ENCODE peak calls at places on chromosomes 1 and 21, in seven cellular contexts. Q is mucosa of descending colon, T is esophagus squamous epithelium, G is uterus, P is suprapubic skin, N is left ventricle myocardium inferior, Y is tibial nerve. M is an unnamed sample.

GRCh38 chr21:46118871-46119564 is 21.1 kb downstream of the COL6A2 start:
- DNase-seq in Q (peak; percentile 12), T (no peak), G (peak; percentile 20), P (peak; percentile 57), N (peak; percentile 12), Y (peak; percentile 9), M (no peak)

GRCh38 chr1:43902058-43902831 is 31.4 kb upstream of the ARTN start:
- DNase-seq in Q (no peak), T (no peak), G (no peak), P (no peak), N (no peak), Y (no peak), M (no peak)

GRCh38 chr1:43359696-43360095 is 915 bp downstream of the CDC20 start:
- DNase-seq in Q (no peak), T (no peak), G (no peak), P (no peak), N (no peak), Y (no peak), M (no peak)

GRCh38 chr1:71339238-71339637 is 258.4 kb upstream of the ZRANB2 start:
- DNase-seq in Q (no peak), T (no peak), G (no peak), P (no peak), N (no peak), Y (no peak), M (no peak)

GRCh38 chr1:20069932-20070331 is at the start of gene PLA2G5:
- DNase-seq in Q (peak; percentile 38), T (no peak), G (peak; percentile 64), P (peak; percentile 74), N (peak; percentile 87), Y (no peak), M (no peak)

GRCh38 chr1:1231400-1232223 is at the start of gene SDF4:
- DNase-seq in Q (peak; percentile 98), T (peak; percentile 69), G (peak; percentile 97), P (peak; percentile 97), N (peak; percentile 97), Y (peak; percentile 93), M (peak; percentile 86)

GRCh38 chr1:21099034-21099868 is 77.4 kb downstream of the EIF4G3 start:
- DNase-seq in Q (no peak), T (no peak), G (no peak), P (no peak), N (no peak), Y (no peak), M (peak; percentile 91)

GRCh38 chr1:32871364-32872188 is 864 bp upstream of the FNDC5 start:
- DNase-seq in Q (no peak), T (no peak), G (no peak), P (no peak), N (no peak), Y (no peak), M (no peak)

GRCh38 chr1:28329395-28330153 is 734 bp downstream of the MED18 start:
- DNase-seq in Q (peak; percentile 62), T (no peak), G (peak; percentile 19), P (peak; percentile 71), N (no peak), Y (no peak), M (peak; percentile 6)

GRCh38 chr21:34981793-34982192 is 67.3 kb downstream of the RUNX1 start:
- DNase-seq in Q (no peak), T (no peak), G (no peak), P (no peak), N (no peak), Y (no peak), M (no peak)

GRCh38 chr21:35316933-35317332 is 267.8 kb upstream of the RUNX1 start:
- DNase-seq in Q (no peak), T (no peak), G (no peak), P (no peak), N (no peak), Y (no peak), M (peak; percentile 55)

GRCh38 chr1:41317356-41317755 is 43.9 kb upstream of the FOXO6 start:
- DNase-seq in Q (no peak), T (no peak), G (no peak), P (no peak), N (no peak), Y (no peak), M (no peak)

GRCh38 chr1:53726009-53726600 is 12.9 kb downstream of the GLIS1 start:
- DNase-seq in Q (no peak), T (no peak), G (no peak), P (no peak), N (no peak), Y (no peak), M (no peak)

GRCh38 chr21:42699196-42699595 is 45.8 kb downstream of the PDE9A start:
- DNase-seq in Q (no peak), T (no peak), G (no peak), P (peak; percentile 40), N (no peak), Y (no peak), M (no peak)

GRCh38 chr21:42703173-42703908 is 49.9 kb downstream of the PDE9A start:
- DNase-seq in Q (no peak), T (no peak), G (no peak), P (no peak), N (no peak), Y (no peak), M (no peak)

GRCh38 chr21:42703936-42704335 is 50.5 kb downstream of the PDE9A start:
- DNase-seq in Q (no peak), T (no peak), G (no peak), P (no peak), N (no peak), Y (no peak), M (no peak)

GRCh38 chr21:42702720-42703119 is 49.3 kb downstream of the PDE9A start:
- DNase-seq in Q (no peak), T (no peak), G (no peak), P (no peak), N (no peak), Y (no peak), M (no peak)

GRCh38 chr21:42701706-42702456 is 48.5 kb downstream of the PDE9A start:
- DNase-seq in Q (no peak), T (no peak), G (no peak), P (no peak), N (no peak), Y (no peak), M (no peak)
- H3K36me3 ChIP-seq in Q (no peaks in the 10 kb centered on the region), T (no peaks in the 10 kb centered on the region), G (no peaks in the 10 kb centered on the region), P (no peaks in the 10 kb centered on the region), N (peaks cover 18% of the 10 kb centered on the region), Y (no peaks in the 10 kb centered on the region), M (no peaks in the 10 kb centered on the region)

DNA sequence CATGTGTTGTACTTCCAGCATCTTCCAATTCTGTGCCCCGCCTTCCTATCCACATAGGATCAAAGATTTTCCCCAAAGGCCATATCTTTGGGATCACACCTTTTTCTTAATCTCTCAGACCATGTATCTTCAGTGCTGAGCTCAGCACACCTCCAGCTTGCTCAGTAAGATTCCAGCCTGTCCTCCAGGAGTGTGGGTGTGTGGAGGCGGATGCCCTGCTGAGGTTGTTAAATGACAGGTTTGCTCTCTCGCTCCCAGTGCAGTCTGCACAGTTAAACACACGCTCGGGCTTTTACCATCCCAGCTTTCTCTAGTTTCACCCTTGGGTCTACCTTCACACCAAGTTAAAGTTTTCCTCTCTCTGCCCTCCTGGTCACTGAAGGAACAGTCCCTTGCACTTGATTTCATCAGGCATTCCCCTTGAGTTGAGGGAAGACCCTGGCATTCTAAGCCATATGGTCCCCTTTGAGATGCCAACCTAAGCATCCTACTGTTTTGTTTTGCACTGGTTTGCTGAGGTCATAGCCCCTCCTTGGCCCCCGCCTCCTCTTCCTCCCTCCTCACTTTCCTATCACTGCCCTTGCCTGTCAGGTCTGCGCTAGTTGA is 13.7 kb downstream of the MYOG start:
- DNase-seq in Q (no peak), T (no peak), G (no peak), P (no peak), N (no peak), Y (no peak), M (no peak)
- TF ChIP-seq CTCF in Q (no peak), T (no peak), G (no peak), P (no peak), N (no peak), Y (no peak), M (no peak)

GRCh38 chr1:246901874-246902273 is 29.9 kb downstream of the AHCTF1 start:
- DNase-seq in Q (no peak), T (no peak), G (no peak), P (no peak), N (no peak), Y (no peak), M (no peak)
- H3K36me3 ChIP-seq in Q (no peaks in the 10 kb centered on the region), T (peaks cover 5% of the 10 kb centered on the region), G (no peaks in the 10 kb centered on the region), P (peaks cover 87% of the 10 kb centered on the region), N (peaks cover 98% of the 10 kb centered on the region), Y (no peaks in the 10 kb centered on the region), M (peaks cover 6% of the 10 kb centered on the region)

GRCh38 chr1:195886000-195886399 is 722.2 kb downstream of the KCNT2 start:
- DNase-seq in Q (no peak), T (no peak), G (no peak), P (no peak), N (no peak), Y (no peak), M (no peak)
- TF ChIP-seq CTCF in Q (no peak), T (no peak), G (no peak), P (no peak), N (no peak), Y (no peak), M (no peak)

GRCh38 chr1:10045480-10046355 is 13.0 kb downstream of the UBE4B start:
- DNase-seq in Q (no peak), T (no peak), G (no peak), P (no peak), N (no peak), Y (no peak), M (no peak)
- H3K36me3 ChIP-seq in Q (no peaks in the 10 kb centered on the region), T (no peaks in the 10 kb centered on the region), G (no peaks in the 10 kb centered on the region), P (peaks cover 9% of the 10 kb centered on the region), N (peaks cover 17% of the 10 kb centered on the region), Y (no peaks in the 10 kb centered on the region), M (peaks cover 2% of the 10 kb centered on the region)

DNA sequence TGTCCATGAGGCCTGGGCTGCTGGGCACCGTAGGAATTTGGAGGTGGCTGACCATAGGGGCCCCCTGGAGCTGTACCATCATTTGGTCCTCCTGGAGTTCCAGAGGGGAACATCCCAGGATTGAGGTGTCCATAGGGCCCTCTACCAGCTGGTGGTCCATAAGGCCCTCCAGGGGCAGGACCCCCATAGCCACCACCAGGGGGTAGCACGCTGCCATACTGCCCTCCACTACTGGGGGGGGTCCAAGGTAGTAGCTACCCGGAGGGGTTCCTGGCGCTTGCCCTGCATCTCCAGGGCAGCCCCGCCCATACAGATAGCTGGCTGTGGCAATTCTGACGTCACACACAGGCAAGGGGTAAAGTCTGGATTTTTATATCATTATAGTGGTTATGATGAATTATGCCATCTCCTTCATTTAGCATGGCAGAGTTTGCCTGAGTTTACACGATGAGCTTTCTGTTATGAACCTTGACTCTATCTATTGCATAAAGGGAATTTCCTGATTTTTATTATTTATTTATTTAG is 13.2 kb downstream of the MDM4 start:
- DNase-seq in Q (no peak), T (no peak), G (no peak), P (no peak), N (no peak), Y (no peak), M (no peak)
- TF ChIP-seq CTCF in Q (no peak), T (no peak), G (no peak), P (no peak), N (no peak), Y (no peak), M (no peak)

DNA sequence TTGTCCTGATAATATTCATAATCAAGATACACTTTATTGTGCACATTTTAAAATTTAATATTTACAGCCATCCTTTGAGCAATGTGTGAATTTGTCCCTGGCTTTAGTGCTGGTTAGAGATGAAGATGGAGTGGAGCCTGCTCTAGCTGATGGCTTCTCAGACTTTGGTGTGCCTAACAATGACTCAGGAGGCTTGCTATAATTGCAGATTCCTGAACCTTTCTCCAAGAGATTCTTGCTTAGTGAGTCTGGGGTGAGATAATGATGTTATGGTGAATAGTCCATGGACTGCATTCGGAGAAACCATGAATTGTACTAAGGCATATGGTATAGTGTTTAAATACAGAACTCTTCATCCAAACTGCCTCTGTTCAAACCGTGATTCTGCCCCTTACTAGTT is 307.1 kb downstream of the PAPPA2 start:
- DNase-seq in Q (no peak), T (no peak), G (no peak), P (no peak), N (no peak), Y (no peak), M (no peak)
- H3K36me3 ChIP-seq in Q (no peaks in the 10 kb centered on the region), T (no peaks in the 10 kb centered on the region), G (no peaks in the 10 kb centered on the region), P (no peaks in the 10 kb centered on the region), N (no peaks in the 10 kb centered on the region), Y (no peaks in the 10 kb centered on the region), M (no peaks in the 10 kb centered on the region)